ENCODE peak calls at places on chromosomes 2 and 18, in four cellular contexts. T is WTC11, D is HepG2, F is K562. P is an unnamed sample.

GRCh38 chr2:20012282-20013060 is at the start of gene MATN3:
- DNase-seq in T (peak; percentile 77), D (peak; percentile 68), F (peak; percentile 52), P (peak; percentile 65)

GRCh38 chr2:227932403-227932802 is 61.0 kb downstream of the DAW1 start:
- DNase-seq in T (no peak), D (no peak), F (no peak), P (peak; percentile 8)

GRCh38 chr2:224449212-224450147 is 47.6 kb upstream of the FAM124B start:
- DNase-seq in T (no peak), D (peak; percentile 44), F (no peak), P (peak; percentile 41)

GRCh38 chr2:40434638-40435296 is 17.1 kb downstream of the SLC8A1 start:
- DNase-seq in T (no peak), D (no peak), F (no peak), P (peak; percentile 91)

GRCh38 chr2:133806564-133806963 is 238.3 kb upstream of the NCKAP5 start:
- DNase-seq in T (no peak), D (no peak), F (no peak), P (no peak)

GRCh38 chr18:23134780-23135678 is at the start of gene CABLES1:
- DNase-seq in T (peak; percentile 56), D (peak; percentile 74), F (peak; percentile 29), P (peak; percentile 59)

GRCh38 chr2:88211005-88211808 is 41.1 kb downstream of the THNSL2 start:
- DNase-seq in T (no peak), D (no peak), F (no peak), P (no peak)

GRCh38 chr2:31729442-31730092 is 148.8 kb upstream of the SRD5A2 start:
- DNase-seq in T (no peak), D (peak; percentile 60), F (peak; percentile 13), P (peak; percentile 13)

GRCh38 chr18:3151379-3152264 is 68.1 kb downstream of the MYOM1 start:
- DNase-seq in T (no peak), D (peak; percentile 36), F (peak; percentile 65), P (peak; percentile 30)

GRCh38 chr18:54740146-54740844 is 88.0 kb upstream of the RAB27B start:
- DNase-seq in T (no peak), D (no peak), F (no peak), P (peak; percentile 15)

GRCh38 chr2:218367415-218368149 is 10.9 kb downstream of the CATIP start:
- DNase-seq in T (peak; percentile 84), D (no peak), F (peak; percentile 92), P (peak; percentile 81)

GRCh38 chr2:26298638-26299393 is 47.1 kb upstream of the SELENOI start:
- DNase-seq in T (no peak), D (peak; percentile 27), F (no peak), P (no peak)

GRCh38 chr18:46322411-46322891 is 218.3 kb downstream of the HAUS1 start:
- DNase-seq in T (no peak), D (no peak), F (no peak), P (peak; percentile 24)

GRCh38 chr18:8856187-8856586 is 150.8 kb downstream of the MTCL1 start:
- DNase-seq in T (no peak), D (no peak), F (no peak), P (no peak)

DNA sequence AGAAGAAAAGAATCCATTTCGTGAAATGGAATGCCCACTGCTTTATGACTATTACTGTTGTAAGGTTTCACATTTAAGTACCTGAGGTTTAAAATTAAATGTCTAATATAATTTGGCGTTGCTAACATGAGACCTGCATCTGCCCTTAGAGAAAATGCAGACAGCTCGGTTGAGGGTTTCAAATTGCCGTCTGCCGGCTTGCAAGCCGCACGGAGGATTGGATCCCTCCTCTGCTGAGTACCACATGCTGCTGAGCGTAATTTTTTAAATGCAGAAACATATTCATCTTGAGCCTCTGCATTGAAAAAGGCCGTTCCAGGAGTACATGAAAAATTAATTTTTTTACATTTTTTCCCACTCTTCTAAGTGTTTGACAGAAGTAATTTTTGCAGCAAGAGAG is 233.1 kb downstream of the GBX2 start:
- DNase-seq in T (no peak), D (no peak), F (no peak), P (no peak)
- TF ChIP-seq HMGXB4 in T (no peak), D (no peak), F (no peak), P (no peak)

DNA sequence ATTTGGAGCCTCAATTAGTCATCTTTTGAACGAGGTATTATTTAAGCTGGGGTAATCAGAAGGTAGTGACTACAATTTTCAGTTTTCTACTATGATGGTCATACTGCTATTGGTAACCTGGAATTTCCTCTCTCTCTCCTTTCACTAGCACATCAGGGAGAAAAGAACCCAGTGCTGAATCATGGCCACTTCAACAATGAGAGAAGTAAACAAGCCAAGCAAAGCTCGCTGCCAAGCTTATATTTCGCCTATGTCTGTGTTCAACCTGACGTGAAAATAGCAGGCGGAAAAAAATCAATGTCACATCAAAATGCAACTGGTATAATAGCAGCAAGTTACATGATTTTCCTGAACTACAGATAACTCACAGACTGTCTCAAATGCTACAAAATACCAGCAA is 38.2 kb downstream of the RNF152 start:
- DNase-seq in T (no peak), D (no peak), F (no peak), P (no peak)
- TF ChIP-seq HMGXB4 in T (no peak), D (no peak), F (no peak), P (no peak)

DNA sequence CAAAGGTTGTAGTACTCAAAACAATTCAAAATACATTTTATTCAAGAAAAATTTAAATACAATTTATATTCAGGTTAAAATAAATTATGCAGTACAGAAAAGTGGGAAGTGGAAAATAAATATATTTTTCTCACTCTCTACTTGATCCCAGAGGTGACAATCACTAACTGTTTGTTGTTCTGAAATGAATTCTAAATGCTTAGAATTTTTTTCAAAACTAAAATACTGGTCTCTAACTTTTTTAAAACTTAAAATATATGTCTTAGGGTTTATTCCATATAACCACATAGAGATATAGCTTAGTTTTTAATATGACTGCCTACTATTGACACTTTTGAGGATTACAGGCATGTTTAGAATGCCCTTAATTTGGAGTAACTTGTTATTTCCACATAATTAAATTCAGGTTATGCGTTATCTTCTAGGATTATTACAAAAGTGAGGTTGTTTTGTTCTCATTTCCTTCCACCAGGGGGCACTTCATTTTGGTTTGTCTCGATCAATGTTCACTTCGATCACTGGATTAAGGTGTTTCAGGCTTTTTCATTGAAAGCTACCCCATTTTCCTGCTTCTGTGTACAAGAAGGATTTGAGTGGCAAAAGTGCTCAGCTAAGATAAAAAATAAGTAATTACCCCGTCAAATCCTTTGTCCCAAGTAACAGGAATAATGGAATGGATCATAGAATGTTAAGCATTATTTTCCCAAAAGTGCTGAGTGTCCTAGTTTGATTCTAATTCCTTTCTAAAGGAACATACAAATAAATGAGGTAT is 27.1 kb upstream of the TFPI start:
- DNase-seq in T (no peak), D (peak; percentile 59), F (peak; percentile 53), P (peak; percentile 4)
- TF ChIP-seq HMGXB4 in T (no peak), D (no peak), F (no peak), P (no peak)

GRCh38 chr2:212626371-212626918 is 87.8 kb upstream of the ERBB4 start:
- DNase-seq in T (no peak), D (no peak), F (no peak), P (no peak)

DNA sequence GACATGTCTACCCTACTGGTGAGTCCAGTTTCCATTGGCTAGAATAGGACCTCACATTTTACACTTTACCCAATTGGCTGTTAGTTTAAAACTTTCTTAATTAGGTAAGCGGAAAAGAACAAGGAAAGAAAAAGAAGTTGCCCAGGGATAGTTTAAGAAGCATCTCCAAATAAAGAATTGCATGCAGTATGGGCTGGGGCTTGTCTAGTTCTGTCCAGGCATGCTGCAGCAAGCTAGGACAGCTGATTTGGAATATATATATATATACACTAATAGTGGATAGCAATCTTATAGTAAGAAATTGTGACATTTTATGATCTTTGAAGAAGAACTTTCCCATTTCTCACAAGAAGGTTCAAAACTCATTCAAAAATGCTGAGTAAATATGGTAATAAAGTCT is 90.0 kb upstream of the ERBB4 start:
- DNase-seq in T (no peak), D (no peak), F (no peak), P (no peak)
- TF ChIP-seq HMGXB4 in T (no peak), D (no peak), F (no peak), P (no peak)

DNA sequence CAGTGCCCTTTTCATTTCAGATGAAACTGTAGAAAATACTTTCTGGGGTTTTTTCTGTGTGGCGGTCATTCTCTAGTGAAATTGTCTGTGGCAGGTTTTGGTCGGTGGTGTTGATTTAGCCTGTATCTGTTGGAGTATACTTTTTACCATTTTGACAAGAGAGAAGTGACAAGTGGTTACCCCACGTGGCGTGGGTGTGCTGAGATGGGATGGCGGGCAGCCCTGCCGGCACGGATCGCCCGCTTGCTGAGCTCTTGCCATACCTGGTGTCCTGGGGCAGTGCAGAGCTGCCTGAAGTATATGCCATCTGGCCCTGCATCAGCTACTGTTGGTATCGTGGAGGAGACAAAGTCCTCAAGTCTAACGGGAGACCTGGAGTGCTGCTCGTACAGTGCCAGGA is 64.1 kb downstream of the MRPS9 start:
- DNase-seq in T (no peak), D (no peak), F (no peak), P (no peak)
- TF ChIP-seq HMGXB4 in T (no peak), D (no peak), F (no peak), P (no peak)

GRCh38 chr2:170514140-170514539 is 201.0 kb upstream of the SP5 start:
- DNase-seq in T (no peak), D (no peak), F (no peak), P (no peak)
- TF ChIP-seq HMGXB4 in T (no peak), D (no peak), F (no peak), P (no peak)

DNA sequence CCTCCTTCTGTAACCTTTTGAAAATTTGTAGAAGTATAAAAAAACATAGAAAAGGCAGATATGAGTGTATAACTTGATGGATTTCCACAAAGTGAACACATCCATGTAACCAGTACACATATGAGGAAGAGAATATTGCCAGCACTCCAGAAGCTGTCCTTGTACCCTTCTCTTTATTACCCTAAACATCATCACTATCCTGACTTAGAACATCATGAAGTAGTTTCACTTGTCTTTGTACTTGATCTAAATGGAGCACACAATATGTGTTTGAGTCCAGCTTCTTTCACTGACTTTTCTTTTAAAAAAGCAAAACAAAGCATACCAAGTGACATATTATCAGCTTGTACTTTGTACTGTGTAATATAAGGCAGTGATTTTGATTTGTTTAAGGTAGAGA is 154.0 kb downstream of the PHLPP1 start:
- DNase-seq in T (no peak), D (no peak), F (no peak), P (no peak)
- TF ChIP-seq HMGXB4 in T (no peak), D (no peak), F (no peak), P (no peak)

GRCh38 chr2:127022817-127023216 is 84.1 kb downstream of the BIN1 start:
- DNase-seq in T (no peak), D (no peak), F (no peak), P (no peak)

GRCh38 chr2:127023504-127023903 is 83.5 kb downstream of the BIN1 start:
- DNase-seq in T (no peak), D (no peak), F (no peak), P (no peak)

GRCh38 chr2:127027715-127028114 is 79.2 kb downstream of the BIN1 start:
- DNase-seq in T (no peak), D (no peak), F (no peak), P (peak; percentile 20)

GRCh38 chr2:127025357-127026062 is 81.4 kb downstream of the BIN1 start:
- DNase-seq in T (peak; percentile 83), D (no peak), F (no peak), P (peak; percentile 82)

GRCh38 chr2:127024769-127025356 is 82.1 kb downstream of the BIN1 start:
- DNase-seq in T (peak; percentile 79), D (no peak), F (no peak), P (peak; percentile 70)
- TF ChIP-seq HMGXB4 in T (no peak), D (no peak), F (no peak), P (no peak)

DNA sequence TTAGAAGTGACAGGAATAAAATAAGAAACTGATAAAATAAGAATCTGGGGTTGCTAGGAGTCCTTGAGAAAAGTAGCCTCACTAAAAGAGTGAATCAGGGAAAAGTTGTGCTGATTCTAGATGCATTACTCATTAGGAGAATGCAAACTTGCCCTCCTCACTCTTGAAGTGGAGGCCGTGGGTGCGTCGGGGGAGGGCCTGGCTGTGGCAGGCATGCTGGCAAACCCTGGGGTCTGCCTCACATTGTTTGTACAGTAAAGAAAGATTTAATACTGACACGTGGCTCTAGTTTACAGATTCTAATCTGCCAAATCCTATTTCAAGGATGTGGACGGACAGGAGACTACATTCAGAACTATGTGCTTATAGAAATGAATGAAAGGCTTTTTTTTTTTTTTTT is 41.9 kb downstream of the TANC1 start:
- DNase-seq in T (no peak), D (peak; percentile 18), F (no peak), P (no peak)
- TF ChIP-seq HMGXB4 in T (no peak), D (no peak), F (no peak), P (no peak)

P was measured in A549.